ENCODE peak calls at places on chromosomes 1 and 21, in four cellular contexts. One of them, this sample, is unnamed. For H3K9me3, the result is how much of the 10 kb centered on the place peaks cover.

GRCh38 chr1:226046240-226046639 is 16.3 kb upstream of the H3-3A start:
- DNase-seq in DND-41: no peak
- DNase-seq in heart right ventricle: no peak
- DNase-seq in CD4-positive, alpha-beta T cell: no peak
- DNase-seq in this sample: no peak

GRCh38 chr1:221994274-221994698 is 252.4 kb upstream of the DUSP10 start:
- DNase-seq in DND-41: no peak
- DNase-seq in heart right ventricle: no peak
- DNase-seq in CD4-positive, alpha-beta T cell: no peak
- DNase-seq in this sample: no peak

GRCh38 chr1:207619833-207620572 is 24.9 kb upstream of the CR1L start:
- DNase-seq in DND-41: peak
- DNase-seq in heart right ventricle: no peak
- DNase-seq in CD4-positive, alpha-beta T cell: no peak
- DNase-seq in this sample: peak

GRCh38 chr1:61524206-61524605 is 200.7 kb downstream of the TM2D1 start:
- DNase-seq in DND-41: no peak
- DNase-seq in heart right ventricle: no peak
- DNase-seq in CD4-positive, alpha-beta T cell: no peak
- DNase-seq in this sample: no peak

GRCh38 chr1:116853680-116854191 is 56.0 kb upstream of the PTGFRN start:
- DNase-seq in DND-41: no peak
- DNase-seq in heart right ventricle: no peak
- DNase-seq in CD4-positive, alpha-beta T cell: no peak
- DNase-seq in this sample: no peak

GRCh38 chr1:235831148-235831547 is 35.6 kb downstream of the LYST start:
- DNase-seq in DND-41: no peak
- DNase-seq in heart right ventricle: peak
- DNase-seq in CD4-positive, alpha-beta T cell: no peak
- DNase-seq in this sample: no peak

GRCh38 chr1:50707824-50708223 is 252.2 kb downstream of the FAF1 start:
- DNase-seq in DND-41: no peak
- DNase-seq in heart right ventricle: no peak
- DNase-seq in CD4-positive, alpha-beta T cell: no peak
- DNase-seq in this sample: no peak

GRCh38 chr1:246032984-246033383 is 474.1 kb downstream of the SMYD3 start:
- DNase-seq in DND-41: no peak
- DNase-seq in heart right ventricle: no peak
- DNase-seq in CD4-positive, alpha-beta T cell: no peak
- DNase-seq in this sample: no peak

GRCh38 chr1:192580351-192580962 is 4.9 kb downstream of the RGS1 start:
- DNase-seq in DND-41: peak
- DNase-seq in heart right ventricle: peak
- DNase-seq in CD4-positive, alpha-beta T cell: no peak
- DNase-seq in this sample: peak

GRCh38 chr21:42302292-42302650 is 12.9 kb downstream of the TFF3 start:
- DNase-seq in DND-41: no peak
- DNase-seq in heart right ventricle: no peak
- DNase-seq in CD4-positive, alpha-beta T cell: no peak
- DNase-seq in this sample: no peak

GRCh38 chr21:19759836-19760235 is 1238.4 kb upstream of the NCAM2 start:
- DNase-seq in DND-41: no peak
- DNase-seq in heart right ventricle: no peak
- DNase-seq in CD4-positive, alpha-beta T cell: no peak
- DNase-seq in this sample: no peak

GRCh38 chr1:11787251-11787803 is 18.4 kb downstream of the MTHFR start:
- DNase-seq in DND-41: no peak
- DNase-seq in heart right ventricle: peak
- DNase-seq in CD4-positive, alpha-beta T cell: no peak
- DNase-seq in this sample: no peak

GRCh38 chr1:221356693-221357092 is 385.2 kb downstream of the DUSP10 start:
- DNase-seq in DND-41: no peak
- DNase-seq in heart right ventricle: no peak
- DNase-seq in CD4-positive, alpha-beta T cell: no peak
- DNase-seq in this sample: no peak

GRCh38 chr1:12601690-12602632 is 16.0 kb downstream of the DHRS3 start:
- DNase-seq in DND-41: no peak
- DNase-seq in heart right ventricle: peak
- DNase-seq in CD4-positive, alpha-beta T cell: no peak
- DNase-seq in this sample: no peak

GRCh38 chr1:108199781-108200626 is at the start of gene SLC25A24:
- DNase-seq in DND-41: peak
- DNase-seq in heart right ventricle: peak
- DNase-seq in CD4-positive, alpha-beta T cell: peak
- DNase-seq in this sample: peak

GRCh38 chr21:20739421-20739820 is 258.8 kb upstream of the NCAM2 start:
- DNase-seq in DND-41: peak
- DNase-seq in heart right ventricle: no peak
- DNase-seq in CD4-positive, alpha-beta T cell: no peak
- DNase-seq in this sample: no peak

GRCh38 chr21:37095821-37096220 is 22.8 kb downstream of the TTC3 start:
- DNase-seq in DND-41: no peak
- DNase-seq in heart right ventricle: no peak
- DNase-seq in CD4-positive, alpha-beta T cell: no peak
- DNase-seq in this sample: no peak

GRCh38 chr1:29777522-29777921 is 541.2 kb downstream of the PTPRU start:
- DNase-seq in DND-41: no peak
- DNase-seq in heart right ventricle: no peak
- DNase-seq in CD4-positive, alpha-beta T cell: no peak
- DNase-seq in this sample: no peak

GRCh38 chr1:26358411-26359384 is 4.8 kb upstream of the CRYBG2 start:
- DNase-seq in DND-41: peak
- DNase-seq in heart right ventricle: no peak
- DNase-seq in CD4-positive, alpha-beta T cell: peak
- DNase-seq in this sample: peak

GRCh38 chr21:44533121-44533890 is 6.7 kb downstream of the KRTAP10-1 start:
- DNase-seq in DND-41: no peak
- DNase-seq in heart right ventricle: no peak
- DNase-seq in CD4-positive, alpha-beta T cell: no peak
- DNase-seq in this sample: no peak

GRCh38 chr1:52947490-52947889 is 20.4 kb downstream of the SCP2 start:
- DNase-seq in DND-41: no peak
- DNase-seq in heart right ventricle: no peak
- DNase-seq in CD4-positive, alpha-beta T cell: no peak
- DNase-seq in this sample: no peak

GRCh38 chr1:151801846-151802245 is 3.4 kb downstream of the LINGO4 start:
- DNase-seq in DND-41: no peak
- DNase-seq in heart right ventricle: no peak
- DNase-seq in CD4-positive, alpha-beta T cell: no peak
- DNase-seq in this sample: no peak

GRCh38 chr21:31845151-31845550 is 27.7 kb upstream of the HUNK start:
- DNase-seq in DND-41: no peak
- DNase-seq in heart right ventricle: no peak
- DNase-seq in CD4-positive, alpha-beta T cell: no peak
- DNase-seq in this sample: no peak

GRCh38 chr1:160371691-160372208 is 4.9 kb downstream of the NHLH1 start:
- DNase-seq in DND-41: no peak
- DNase-seq in heart right ventricle: no peak
- DNase-seq in CD4-positive, alpha-beta T cell: no peak
- DNase-seq in this sample: no peak

GRCh38 chr1:31182352-31182751 is 57.3 kb downstream of the NKAIN1 start:
- DNase-seq in DND-41: peak
- DNase-seq in heart right ventricle: peak
- DNase-seq in CD4-positive, alpha-beta T cell: peak
- DNase-seq in this sample: peak

GRCh38 chr1:14612281-14612680 is 13.8 kb downstream of the KAZN start:
- DNase-seq in DND-41: no peak
- DNase-seq in heart right ventricle: no peak
- DNase-seq in CD4-positive, alpha-beta T cell: no peak
- DNase-seq in this sample: no peak

GRCh38 chr1:150321826-150322166 is 463 bp downstream of the PRPF3 start:
- DNase-seq in DND-41: no peak
- DNase-seq in heart right ventricle: no peak
- DNase-seq in CD4-positive, alpha-beta T cell: no peak
- DNase-seq in this sample: no peak

GRCh38 chr1:220184503-220184902 is 87.8 kb downstream of the RAB3GAP2 start:
- DNase-seq in DND-41: no peak
- DNase-seq in heart right ventricle: no peak
- DNase-seq in CD4-positive, alpha-beta T cell: no peak
- DNase-seq in this sample: no peak

GRCh38 chr1:47334765-47335435 is 1.3 kb downstream of the CMPK1 start:
- DNase-seq in DND-41: no peak
- DNase-seq in heart right ventricle: no peak
- DNase-seq in CD4-positive, alpha-beta T cell: no peak
- DNase-seq in this sample: no peak

GRCh38 chr1:86739901-86740507 is 35.6 kb downstream of the SH3GLB1 start:
- DNase-seq in DND-41: peak
- DNase-seq in heart right ventricle: no peak
- DNase-seq in CD4-positive, alpha-beta T cell: no peak
- DNase-seq in this sample: no peak

GRCh38 chr1:86429122-86429725 is 5.3 kb downstream of the CLCA2 start:
- DNase-seq in DND-41: no peak
- DNase-seq in heart right ventricle: no peak
- DNase-seq in CD4-positive, alpha-beta T cell: no peak
- DNase-seq in this sample: no peak

GRCh38 chr21:46054447-46054846 is 43.5 kb upstream of the COL6A2 start:
- DNase-seq in DND-41: no peak
- DNase-seq in heart right ventricle: no peak
- DNase-seq in CD4-positive, alpha-beta T cell: no peak
- DNase-seq in this sample: no peak
- H3K9me3 ChIP-seq in DND-41: under half
- H3K9me3 ChIP-seq in heart right ventricle: under half
- H3K9me3 ChIP-seq in CD4-positive, alpha-beta T cell: under half
- H3K9me3 ChIP-seq in this sample: under half

GRCh38 chr21:28068455-28069358 is 924.0 kb downstream of the LTN1 start:
- DNase-seq in DND-41: no peak
- DNase-seq in heart right ventricle: no peak
- DNase-seq in CD4-positive, alpha-beta T cell: no peak
- DNase-seq in this sample: no peak

GRCh38 chr21:28063241-28063640 is 929.4 kb downstream of the LTN1 start:
- DNase-seq in DND-41: no peak
- DNase-seq in heart right ventricle: no peak
- DNase-seq in CD4-positive, alpha-beta T cell: no peak
- DNase-seq in this sample: no peak

GRCh38 chr21:28066051-28066450 is 926.6 kb downstream of the LTN1 start:
- DNase-seq in DND-41: no peak
- DNase-seq in heart right ventricle: no peak
- DNase-seq in CD4-positive, alpha-beta T cell: no peak
- DNase-seq in this sample: no peak

GRCh38 chr21:28069446-28069845 is 923.2 kb downstream of the LTN1 start:
- DNase-seq in DND-41: no peak
- DNase-seq in heart right ventricle: no peak
- DNase-seq in CD4-positive, alpha-beta T cell: no peak
- DNase-seq in this sample: no peak

DNA sequence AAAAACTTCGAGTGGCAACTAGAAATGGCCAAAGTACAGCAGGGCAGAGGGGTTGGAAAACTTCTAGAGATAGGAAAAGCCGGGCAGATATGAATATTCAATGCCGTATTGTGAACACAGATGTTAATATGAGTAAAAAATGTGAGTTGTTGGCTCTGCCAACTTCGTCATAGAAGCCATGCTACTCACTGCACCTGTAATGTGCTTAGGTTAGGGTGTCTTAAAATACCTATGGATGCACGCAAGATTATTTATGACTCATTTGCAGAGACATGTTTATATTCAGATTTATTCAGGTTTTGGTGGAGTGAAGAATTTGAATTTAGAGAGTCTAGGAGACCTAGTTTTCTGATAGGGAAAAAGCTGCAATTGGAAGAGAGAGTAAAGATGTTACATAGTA is 925.7 kb downstream of the LTN1 start:
- DNase-seq in DND-41: no peak
- DNase-seq in heart right ventricle: no peak
- DNase-seq in CD4-positive, alpha-beta T cell: no peak
- DNase-seq in this sample: no peak
- H3K9me3 ChIP-seq in DND-41: under half
- H3K9me3 ChIP-seq in heart right ventricle: under half
- H3K9me3 ChIP-seq in CD4-positive, alpha-beta T cell: under half
- H3K9me3 ChIP-seq in this sample: under half

DNA sequence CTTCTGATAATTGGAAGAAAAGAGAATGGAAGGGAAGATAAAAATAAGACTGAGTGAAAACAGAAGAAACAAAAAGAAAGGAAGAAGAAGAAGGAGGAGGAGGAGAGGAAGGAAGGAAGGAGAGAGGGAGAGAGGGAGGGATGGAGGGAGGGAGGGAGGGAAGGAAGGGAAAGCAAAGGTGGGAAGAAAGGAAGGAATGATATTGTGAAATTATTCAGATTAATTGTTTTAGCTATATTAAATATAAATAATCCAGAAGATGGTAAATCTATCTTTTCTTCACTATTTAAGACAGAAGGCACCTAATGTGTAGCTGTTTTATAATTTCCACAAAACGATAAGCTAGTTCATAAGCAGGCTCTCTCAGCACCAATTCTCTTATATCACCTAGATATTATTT is 191.3 kb upstream of the LRRC7 start:
- DNase-seq in DND-41: no peak
- DNase-seq in heart right ventricle: no peak
- DNase-seq in CD4-positive, alpha-beta T cell: no peak
- DNase-seq in this sample: no peak
- H3K9me3 ChIP-seq in DND-41: under half
- H3K9me3 ChIP-seq in heart right ventricle: under half
- H3K9me3 ChIP-seq in CD4-positive, alpha-beta T cell: under half
- H3K9me3 ChIP-seq in this sample: under half

DNA sequence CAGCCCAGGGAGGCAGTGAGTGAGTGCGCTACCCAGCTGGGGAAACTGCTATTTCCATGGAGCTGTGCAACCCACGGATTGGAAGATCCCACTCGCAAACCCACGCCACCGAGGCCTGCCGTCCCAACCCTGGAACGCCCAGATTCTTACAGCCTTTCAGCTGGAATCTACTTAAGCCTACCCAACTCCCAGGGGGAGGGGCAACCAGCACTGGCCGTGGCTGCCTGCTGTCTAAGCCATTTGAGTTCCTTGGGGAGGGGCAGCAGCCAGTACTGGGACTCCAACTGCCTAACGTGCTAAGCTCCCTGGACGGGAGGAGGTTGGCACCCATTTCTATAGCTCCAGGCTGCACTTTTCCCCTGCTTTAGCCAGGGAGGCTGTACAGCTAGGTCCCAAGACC is 27.1 kb upstream of the ZNF669 start:
- DNase-seq in DND-41: no peak
- DNase-seq in heart right ventricle: no peak
- DNase-seq in CD4-positive, alpha-beta T cell: no peak
- DNase-seq in this sample: no peak
- H3K9me3 ChIP-seq in DND-41: under half
- H3K9me3 ChIP-seq in heart right ventricle: under half
- H3K9me3 ChIP-seq in CD4-positive, alpha-beta T cell: half or more
- H3K9me3 ChIP-seq in this sample: half or more

GRCh38 chr21:9767592-9768375 is 753.6 kb upstream of the TPTE start:
- DNase-seq in DND-41: no peak
- DNase-seq in heart right ventricle: no peak
- DNase-seq in CD4-positive, alpha-beta T cell: no peak
- DNase-seq in this sample: no peak
- H3K9me3 ChIP-seq in DND-41: under half
- H3K9me3 ChIP-seq in heart right ventricle: under half
- H3K9me3 ChIP-seq in CD4-positive, alpha-beta T cell: under half
- H3K9me3 ChIP-seq in this sample: half or more

DNA sequence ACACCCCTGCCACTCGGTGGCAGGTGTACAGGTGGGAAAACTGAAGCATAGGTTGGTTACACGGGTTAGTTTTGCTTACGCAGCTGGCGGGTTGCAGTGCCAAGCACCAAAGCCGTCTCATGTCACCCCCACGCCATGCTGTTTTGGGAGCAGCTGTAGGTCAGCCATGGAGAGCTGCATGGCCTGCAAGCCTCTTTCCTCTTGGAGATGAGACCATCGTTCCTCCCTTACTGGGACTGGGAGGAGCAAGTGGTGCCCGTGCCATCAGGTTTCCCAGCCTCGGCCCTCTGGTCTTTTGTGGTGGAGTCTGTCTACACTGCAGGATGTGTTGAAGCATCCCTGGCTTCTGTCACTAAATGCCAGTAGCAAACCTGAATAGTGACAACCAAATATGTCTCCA is 46.9 kb downstream of the AJAP1 start:
- DNase-seq in DND-41: no peak
- DNase-seq in heart right ventricle: no peak
- DNase-seq in CD4-positive, alpha-beta T cell: no peak
- DNase-seq in this sample: no peak
- H3K9me3 ChIP-seq in DND-41: under half
- H3K9me3 ChIP-seq in heart right ventricle: under half
- H3K9me3 ChIP-seq in CD4-positive, alpha-beta T cell: under half
- H3K9me3 ChIP-seq in this sample: under half